ENCODE peak calls at places on chromosomes 16 and 17, in four cellular contexts. One of them, this sample, is unnamed.

GRCh38 chr16:67672739-67673662 is 6.4 kb downstream of the C16orf86 start:
- DNase-seq in WTC11: peak; percentile 79
- DNase-seq in SK-N-SH: peak; percentile 84
- DNase-seq in K562: peak; percentile 80
- DNase-seq in this sample: no peak

GRCh38 chr17:36863676-36864075 is 73.6 kb upstream of the LHX1 start:
- DNase-seq in WTC11: no peak
- DNase-seq in SK-N-SH: no peak
- DNase-seq in K562: no peak
- DNase-seq in this sample: no peak

GRCh38 chr17:55238931-55239297 is 25.8 kb upstream of the HLF start:
- DNase-seq in WTC11: peak; percentile 36
- DNase-seq in SK-N-SH: peak; percentile 55
- DNase-seq in K562: peak; percentile 38
- DNase-seq in this sample: no peak

GRCh38 chr17:9386401-9386800 is 189.2 kb downstream of the STX8 start:
- DNase-seq in WTC11: no peak
- DNase-seq in SK-N-SH: no peak
- DNase-seq in K562: no peak
- DNase-seq in this sample: no peak

GRCh38 chr17:72362466-72363335 is 241.9 kb downstream of the SOX9 start:
- DNase-seq in WTC11: no peak
- DNase-seq in SK-N-SH: no peak
- DNase-seq in K562: no peak
- DNase-seq in this sample: no peak

GRCh38 chr17:31492880-31493655 is 101.6 kb downstream of the RAB11FIP4 start:
- DNase-seq in WTC11: no peak
- DNase-seq in SK-N-SH: no peak
- DNase-seq in K562: peak; percentile 62
- DNase-seq in this sample: peak; percentile 58

GRCh38 chr17:71023631-71024030 is 854.3 kb downstream of the KCNJ2 start:
- DNase-seq in WTC11: no peak
- DNase-seq in SK-N-SH: peak; percentile 68
- DNase-seq in K562: no peak
- DNase-seq in this sample: no peak

GRCh38 chr16:65624696-65625095 is 502.8 kb upstream of the CDH11 start:
- DNase-seq in WTC11: no peak
- DNase-seq in SK-N-SH: no peak
- DNase-seq in K562: no peak
- DNase-seq in this sample: no peak

GRCh38 chr17:29835438-29836351 is 94.3 kb downstream of the SSH2 start:
- DNase-seq in WTC11: no peak
- DNase-seq in SK-N-SH: no peak
- DNase-seq in K562: no peak
- DNase-seq in this sample: no peak

GRCh38 chr17:50467114-50467854 is 1.4 kb downstream of the CHAD start:
- DNase-seq in WTC11: no peak
- DNase-seq in SK-N-SH: no peak
- DNase-seq in K562: no peak
- DNase-seq in this sample: no peak

GRCh38 chr16:15041260-15042011 is 14.4 kb downstream of the NTAN1 start:
- DNase-seq in WTC11: peak; percentile 32
- DNase-seq in SK-N-SH: no peak
- DNase-seq in K562: peak; percentile 47
- DNase-seq in this sample: no peak

GRCh38 chr17:58747674-58748073 is 8.0 kb upstream of the PPM1E start:
- DNase-seq in WTC11: no peak
- DNase-seq in SK-N-SH: peak; percentile 67
- DNase-seq in K562: no peak
- DNase-seq in this sample: no peak

GRCh38 chr17:43734376-43734775 is 24.2 kb downstream of the SOST start:
- DNase-seq in WTC11: no peak
- DNase-seq in SK-N-SH: no peak
- DNase-seq in K562: no peak
- DNase-seq in this sample: no peak

GRCh38 chr17:66957951-66958579 is 6.4 kb upstream of the CACNG4 start:
- DNase-seq in WTC11: no peak
- DNase-seq in SK-N-SH: peak; percentile 66
- DNase-seq in K562: no peak
- DNase-seq in this sample: no peak
- TF ChIP-seq USF1 in WTC11: no peak
- TF ChIP-seq USF1 in SK-N-SH: no peak
- TF ChIP-seq USF1 in K562: no peak
- TF ChIP-seq USF1 in this sample: no peak

GRCh38 chr17:78210111-78210510 is 3.9 kb upstream of the BIRC5 start:
- DNase-seq in WTC11: no peak
- DNase-seq in SK-N-SH: no peak
- DNase-seq in K562: no peak
- DNase-seq in this sample: no peak

GRCh38 chr17:78211032-78211431 is 3.0 kb upstream of the BIRC5 start:
- DNase-seq in WTC11: no peak
- DNase-seq in SK-N-SH: no peak
- DNase-seq in K562: no peak
- DNase-seq in this sample: no peak

GRCh38 chr17:78219396-78220150 is 5.5 kb downstream of the BIRC5 start:
- DNase-seq in WTC11: peak; percentile 69
- DNase-seq in SK-N-SH: no peak
- DNase-seq in K562: no peak
- DNase-seq in this sample: no peak

GRCh38 chr17:78214016-78214705 is at the start of gene BIRC5:
- DNase-seq in WTC11: peak; percentile 90
- DNase-seq in SK-N-SH: peak; percentile 100
- DNase-seq in K562: peak; percentile 95
- DNase-seq in this sample: peak; percentile 23

GRCh38 chr17:78214706-78215061 is 631 bp downstream of the BIRC5 start:
- DNase-seq in WTC11: no peak
- DNase-seq in SK-N-SH: no peak
- DNase-seq in K562: no peak
- DNase-seq in this sample: no peak
- TF ChIP-seq USF1 in WTC11: no peak
- TF ChIP-seq USF1 in SK-N-SH: no peak
- TF ChIP-seq USF1 in K562: no peak
- TF ChIP-seq USF1 in this sample: no peak

DNA sequence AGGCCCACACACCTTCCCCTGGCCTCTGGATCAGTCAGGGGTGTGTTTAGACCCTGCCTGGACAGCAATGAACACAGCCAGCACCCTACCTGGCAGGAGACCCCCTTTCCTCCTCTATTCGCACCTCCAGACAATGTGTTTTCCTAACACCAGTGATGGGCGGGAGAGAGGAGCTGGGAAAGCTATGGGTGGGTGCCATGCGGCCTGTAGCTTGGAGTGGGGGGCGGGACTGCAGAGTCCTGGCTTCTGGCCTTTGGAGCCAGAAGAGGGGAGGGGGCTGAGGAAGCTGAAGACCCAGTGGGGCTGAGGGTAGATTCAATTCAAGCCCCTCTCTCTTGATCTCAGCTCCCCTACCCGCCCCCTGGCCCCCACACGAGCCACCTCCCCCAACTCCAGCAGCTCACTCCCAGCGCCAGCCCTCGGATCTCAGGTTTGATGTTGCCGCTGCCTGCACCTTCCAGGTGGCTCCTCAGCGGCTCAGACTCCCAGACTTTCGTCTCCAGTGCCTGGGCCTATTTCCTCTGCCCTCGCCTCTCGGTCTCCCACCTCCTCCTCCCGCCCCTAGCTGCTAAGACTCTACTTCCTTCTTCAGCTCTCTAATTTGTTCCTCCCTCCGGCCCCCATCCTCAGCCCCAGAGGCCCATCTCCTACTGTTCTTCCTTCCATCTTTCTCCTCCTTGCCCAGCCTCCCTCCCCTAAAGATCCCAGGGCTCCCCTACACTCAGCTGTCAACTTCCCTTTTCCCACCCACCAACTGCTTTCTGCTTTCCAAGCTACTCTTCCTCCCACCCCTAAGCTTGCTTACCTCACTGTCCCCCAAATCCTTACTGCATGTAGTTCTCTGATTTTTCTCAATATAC is 6.8 kb upstream of the SP6 start:
- DNase-seq in WTC11: no peak
- DNase-seq in SK-N-SH: no peak
- DNase-seq in K562: no peak
- DNase-seq in this sample: no peak
- TF ChIP-seq USF1 in WTC11: no peak
- TF ChIP-seq USF1 in SK-N-SH: no peak
- TF ChIP-seq USF1 in K562: no peak
- TF ChIP-seq USF1 in this sample: no peak

DNA sequence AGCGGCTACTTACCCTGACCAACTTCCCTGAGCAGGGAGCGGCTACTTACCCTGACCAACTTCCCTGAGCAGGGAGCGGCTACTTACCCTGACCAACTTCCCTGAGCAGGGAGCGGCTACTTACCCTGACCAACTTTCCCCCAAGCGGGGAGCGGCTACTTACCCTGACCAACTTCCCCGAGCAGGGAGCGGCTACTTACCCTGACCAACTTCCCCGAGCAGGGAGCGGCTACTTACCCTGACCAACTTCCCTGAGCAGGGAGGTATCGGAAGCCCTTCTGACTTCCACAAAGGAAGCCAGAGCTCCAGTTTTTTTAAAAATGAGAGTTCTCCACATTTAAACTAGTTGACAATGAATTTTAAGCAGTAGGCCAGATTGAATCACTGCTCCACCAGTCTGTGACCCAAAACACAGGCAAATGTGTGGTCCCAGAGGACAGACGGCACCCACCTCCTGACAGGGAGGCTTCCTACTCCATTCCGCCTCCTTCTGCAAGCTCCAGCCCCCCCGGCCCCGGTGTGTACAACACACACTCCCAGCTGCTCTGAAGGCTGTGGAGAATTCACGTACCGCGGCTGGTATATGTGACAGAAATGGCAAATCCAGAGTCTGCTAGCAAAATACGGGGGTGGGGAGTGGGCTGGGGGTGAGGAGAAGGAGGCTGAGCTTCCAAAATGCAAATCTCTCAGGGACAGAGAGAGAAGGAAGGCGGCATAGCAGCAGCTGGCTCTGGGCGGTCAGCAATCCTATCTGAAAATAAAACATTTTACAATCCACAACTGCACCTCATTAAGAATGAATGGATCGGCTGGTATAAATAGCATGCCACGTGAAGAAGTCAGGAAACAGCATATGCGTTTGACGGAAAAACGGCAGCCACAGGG is 53.0 kb upstream of the DOC2B start:
- DNase-seq in WTC11: peak; percentile 11
- DNase-seq in SK-N-SH: no peak
- DNase-seq in K562: no peak
- DNase-seq in this sample: no peak
- TF ChIP-seq USF1 in WTC11: no peak
- TF ChIP-seq USF1 in SK-N-SH: no peak
- TF ChIP-seq USF1 in K562: no peak
- TF ChIP-seq USF1 in this sample: no peak

GRCh38 chr17:17067277-17067676 is 25.0 kb downstream of the MPRIP start:
- DNase-seq in WTC11: no peak
- DNase-seq in SK-N-SH: no peak
- DNase-seq in K562: no peak
- DNase-seq in this sample: no peak
- TF ChIP-seq USF1 in WTC11: no peak
- TF ChIP-seq USF1 in SK-N-SH: no peak
- TF ChIP-seq USF1 in K562: no peak
- TF ChIP-seq USF1 in this sample: no peak

GRCh38 chr17:56592487-56593072 is 919 bp upstream of the NOG start:
- DNase-seq in WTC11: peak; percentile 77
- DNase-seq in SK-N-SH: peak; percentile 95
- DNase-seq in K562: peak; percentile 86
- DNase-seq in this sample: no peak
- TF ChIP-seq USF1 in WTC11: no peak
- TF ChIP-seq USF1 in SK-N-SH: no peak
- TF ChIP-seq USF1 in K562: no peak
- TF ChIP-seq USF1 in this sample: no peak

This sample was measured in GM12878.